ENCODE peak calls at places on chromosomes 12 and 14, in four cellular contexts. A, H, Y and E are unnamed samples.

GRCh38 chr12:112121780-112122565 is 3.4 kb upstream of the TRAFD1 start:
- DNase-seq in A (no peak), H (no peak), Y (no peak), E (no peak)

GRCh38 chr14:50897658-50898175 is 25.9 kb downstream of the ABHD12B start:
- DNase-seq in A (no peak), H (no peak), Y (no peak), E (no peak)

GRCh38 chr12:1184402-1184801 is 193.4 kb downstream of the ERC1 start:
- DNase-seq in A (no peak), H (no peak), Y (no peak), E (no peak)

GRCh38 chr12:7157391-7157790 is 27.2 kb downstream of the CLSTN3 start:
- DNase-seq in A (no peak), H (no peak), Y (no peak), E (no peak)

GRCh38 chr12:51721281-51721940 is 127.1 kb downstream of the FIGNL2 start:
- DNase-seq in A (no peak), H (no peak), Y (peak), E (peak)

GRCh38 chr14:37124617-37125016 is 47.8 kb downstream of the SLC25A21 start:
- DNase-seq in A (no peak), H (peak), Y (no peak), E (peak)

GRCh38 chr14:30283822-30284446 is 275.0 kb upstream of the G2E3 start:
- DNase-seq in A (peak), H (peak), Y (peak), E (peak)

GRCh38 chr12:53652366-53652765 is 23.5 kb downstream of the ATP5MC2 start:
- DNase-seq in A (no peak), H (no peak), Y (no peak), E (no peak)

GRCh38 chr14:23356036-23356435 is 3.3 kb upstream of the SLC22A17 start:
- DNase-seq in A (no peak), H (no peak), Y (no peak), E (no peak)

GRCh38 chr14:105733081-105734065 is 207.0 kb downstream of the TMEM121 start:
- DNase-seq in A (no peak), H (no peak), Y (no peak), E (no peak)

GRCh38 chr12:113069149-113069548 is 12.6 kb downstream of the DTX1 start:
- DNase-seq in A (no peak), H (no peak), Y (no peak), E (no peak)

GRCh38 chr14:69719501-69719951 is 47.4 kb upstream of the SRSF5 start:
- DNase-seq in A (no peak), H (no peak), Y (no peak), E (peak)

GRCh38 chr12:6698352-6699046 is 2.1 kb downstream of the PIANP start:
- DNase-seq in A (no peak), H (no peak), Y (no peak), E (no peak)

GRCh38 chr12:52541709-52542108 is 11.2 kb downstream of the KRT71 start:
- DNase-seq in A (no peak), H (no peak), Y (no peak), E (no peak)

GRCh38 chr14:100832311-100832960 is 6.5 kb downstream of the MEG3 start:
- DNase-seq in A (no peak), H (no peak), Y (no peak), E (no peak)

GRCh38 chr14:59274991-59275391 is 86.5 kb downstream of the DAAM1 start:
- DNase-seq in A (no peak), H (no peak), Y (no peak), E (no peak)

GRCh38 chr12:77687346-77687745 is 143.3 kb upstream of the NAV3 start:
- DNase-seq in A (no peak), H (no peak), Y (no peak), E (no peak)

GRCh38 chr12:115201928-115202327 is 518.0 kb upstream of the TBX3 start:
- DNase-seq in A (no peak), H (no peak), Y (no peak), E (no peak)

GRCh38 chr14:52008136-52008535 is 18.8 kb downstream of the RTRAF start:
- DNase-seq in A (no peak), H (no peak), Y (no peak), E (no peak)

GRCh38 chr14:61374284-61374683 is 52.9 kb downstream of the PRKCH start:
- DNase-seq in A (no peak), H (no peak), Y (no peak), E (no peak)

GRCh38 chr12:116783503-116784237 is 45.6 kb downstream of the RNFT2 start:
- DNase-seq in A (no peak), H (no peak), Y (no peak), E (no peak)

GRCh38 chr12:114694436-114695304 is 10.7 kb upstream of the TBX3 start:
- DNase-seq in A (no peak), H (no peak), Y (no peak), E (no peak)

GRCh38 chr12:22275847-22276246 is 58.7 kb downstream of the ST8SIA1 start:
- DNase-seq in A (no peak), H (no peak), Y (no peak), E (no peak)
- TF ChIP-seq ELF4 in A (no peak), H (no peak), Y (no peak), E (no peak)

GRCh38 chr12:119988440-119988787 is 622 bp upstream of the BICDL1 start:
- DNase-seq in A (no peak), H (no peak), Y (no peak), E (no peak)
- TF ChIP-seq ELF4 in A (no peak), H (no peak), Y (no peak), E (no peak)

GRCh38 chr14:42470427-42470719 is 863.7 kb downstream of the LRFN5 start:
- DNase-seq in A (no peak), H (no peak), Y (no peak), E (no peak)
- TF ChIP-seq ELF4 in A (no peak), H (no peak), Y (no peak), E (no peak)

GRCh38 chr12:89117448-89118034 is 234.8 kb downstream of the DUSP6 start:
- DNase-seq in A (peak), H (peak), Y (no peak), E (no peak)
- TF ChIP-seq ELF4 in A (no peak), H (no peak), Y (peak), E (no peak)

GRCh38 chr14:77804592-77804991 is 4.7 kb downstream of the ADCK1 start:
- DNase-seq in A (peak), H (peak), Y (no peak), E (peak)
- TF ChIP-seq ELF4 in A (no peak), H (no peak), Y (no peak), E (no peak)

GRCh38 chr12:28290262-28290661 is 100.0 kb downstream of the CCDC91 start:
- DNase-seq in A (no peak), H (no peak), Y (no peak), E (no peak)

DNA sequence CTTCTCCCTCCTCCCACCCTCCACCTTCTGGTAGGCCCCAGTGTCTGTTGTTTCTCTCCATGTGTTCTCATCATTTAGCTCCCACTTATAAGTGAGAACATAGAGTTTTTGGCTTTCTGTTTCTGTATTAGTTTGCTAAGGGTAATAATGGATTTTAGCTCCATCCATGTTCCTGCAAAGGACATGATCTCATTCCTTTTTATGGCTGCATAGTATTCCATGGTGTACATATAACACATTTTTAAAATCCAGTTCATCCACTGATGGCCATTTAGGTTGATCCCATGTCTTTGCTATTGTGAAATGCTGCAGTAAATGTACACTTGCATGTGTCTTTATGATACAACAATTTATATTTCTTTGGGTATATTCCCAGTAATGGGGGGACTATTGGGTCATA is 96.1 kb downstream of the CCDC91 start:
- DNase-seq in A (no peak), H (no peak), Y (no peak), E (no peak)
- TF ChIP-seq ELF4 in A (no peak), H (no peak), Y (no peak), E (no peak)

DNA sequence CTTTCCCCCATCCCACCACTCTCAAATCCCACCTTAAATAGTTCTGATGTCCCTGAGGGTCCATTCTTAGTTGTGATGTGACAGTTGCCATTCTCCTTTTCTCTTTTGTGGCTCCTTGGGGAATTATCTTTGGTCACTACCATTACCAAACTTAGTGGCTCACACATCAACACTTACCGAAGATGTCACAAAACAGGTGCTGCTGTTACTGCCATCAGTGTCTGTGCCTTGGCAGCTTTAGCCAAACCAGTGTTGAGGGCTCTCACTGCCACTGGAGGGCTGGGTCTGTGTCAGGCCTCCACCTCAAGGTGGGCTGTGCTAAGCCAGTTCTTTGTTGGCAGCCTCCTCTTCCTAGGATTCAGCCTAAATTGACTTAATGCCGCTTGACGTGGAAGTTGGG is 144.0 kb downstream of the MYRFL start:
- DNase-seq in A (no peak), H (no peak), Y (no peak), E (no peak)
- TF ChIP-seq ELF4 in A (no peak), H (no peak), Y (no peak), E (no peak)

DNA sequence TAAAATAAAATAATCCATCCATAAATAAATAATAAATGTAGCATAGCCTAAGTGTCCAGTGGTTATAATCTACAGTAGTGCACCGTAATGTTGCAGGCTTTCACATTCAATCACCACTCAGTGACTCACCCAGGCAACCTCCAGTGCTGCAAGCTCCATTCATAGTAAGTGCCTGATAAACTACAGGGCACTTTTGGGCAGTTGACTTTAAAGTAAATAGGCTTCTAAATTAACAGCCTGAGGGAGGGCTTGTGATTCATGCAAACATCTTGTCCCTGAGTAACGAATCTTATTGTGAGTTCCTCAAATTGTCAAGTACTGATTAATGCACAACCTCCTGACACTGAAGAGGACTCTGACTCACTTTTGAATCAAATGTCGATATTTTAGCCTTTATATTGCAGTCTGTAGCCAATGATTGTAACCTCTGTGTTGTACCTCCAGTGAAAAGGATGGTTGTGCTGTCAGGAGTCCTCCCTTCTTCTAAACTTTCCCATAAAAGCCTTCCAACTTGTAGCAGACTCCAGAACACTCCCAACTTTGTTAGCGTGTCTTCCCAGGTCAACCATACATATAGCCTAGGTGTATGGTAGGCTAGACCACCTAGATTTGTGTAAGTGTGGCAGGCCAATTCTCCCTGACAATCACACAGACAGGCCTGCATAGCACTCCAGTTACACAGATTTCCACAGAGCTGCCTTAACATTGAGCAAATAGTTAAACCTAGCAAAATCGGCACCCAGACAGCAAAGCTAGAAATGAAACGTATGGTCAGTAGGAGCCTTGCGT is 54.9 kb upstream of the BICD1 start:
- DNase-seq in A (no peak), H (no peak), Y (peak), E (no peak)
- TF ChIP-seq ELF4 in A (no peak), H (no peak), Y (no peak), E (no peak)

GRCh38 chr14:65750906-65751305 is 338.4 kb downstream of the FUT8 start:
- DNase-seq in A (no peak), H (no peak), Y (no peak), E (no peak)

GRCh38 chr14:65749287-65749686 is 336.8 kb downstream of the FUT8 start:
- DNase-seq in A (no peak), H (no peak), Y (no peak), E (no peak)

GRCh38 chr14:65748796-65749195 is 336.3 kb downstream of the FUT8 start:
- DNase-seq in A (no peak), H (no peak), Y (no peak), E (no peak)

GRCh38 chr14:65753061-65753460 is 340.5 kb downstream of the FUT8 start:
- DNase-seq in A (no peak), H (peak), Y (no peak), E (no peak)

GRCh38 chr14:65751510-65751909 is 339.0 kb downstream of the FUT8 start:
- DNase-seq in A (no peak), H (no peak), Y (no peak), E (no peak)
- TF ChIP-seq ELF4 in A (no peak), H (no peak), Y (no peak), E (no peak)